ENCODE peak calls at places on chromosomes 2 and 18, in ten cellular contexts. F is mesenteric fat pad; J is foreskin fibroblast; G is AG04450; V is activated naive CD4-positive, alpha-beta T cell treated with anti-CD3 and anti-CD28 coated beads for 36 hours; A is B cell; Q is NT2/D1; Y is sigmoid colon; M is effector CD4-positive, alpha-beta T cell; Z is NCI-H1417. C is an unnamed sample.

GRCh38 chr2:95077893-95078603 is 43.6 kb downstream of the MRPS5 start:
- DNase-seq in F (no peak), J (no peak), G (no peak), V (no peak), A (no peak), Q (no peak), Y (no peak), M (no peak), Z (no peak), C (no peak)

GRCh38 chr2:38876407-38876806 is 631 bp downstream of the MORN2 start:
- DNase-seq in F (no peak), J (peak; percentile 13), G (no peak), V (no peak), A (no peak), Q (no peak), Y (no peak), M (no peak), Z (peak; percentile 10), C (no peak)

GRCh38 chr2:33015421-33016142 is 68.8 kb downstream of the LTBP1 start:
- DNase-seq in F (no peak), J (peak; percentile 95), G (peak; percentile 36), V (no peak), A (no peak), Q (no peak), Y (no peak), M (no peak), Z (no peak), C (peak; percentile 69)

GRCh38 chr2:121284424-121285076 is 452 bp downstream of the TFCP2L1 start:
- DNase-seq in F (no peak), J (no peak), G (no peak), V (no peak), A (no peak), Q (no peak), Y (no peak), M (no peak), Z (peak; percentile 76), C (peak; percentile 35)

GRCh38 chr2:48496867-48497266 is 33.1 kb upstream of the STON1 start:
- DNase-seq in F (no peak), J (no peak), G (no peak), V (no peak), A (no peak), Q (no peak), Y (no peak), M (no peak), Z (no peak), C (peak; percentile 34)

GRCh38 chr18:70288171-70288850 is 534 bp upstream of the SOCS6 start:
- DNase-seq in F (no peak), J (peak; percentile 66), G (no peak), V (peak; percentile 17), A (peak; percentile 2), Q (no peak), Y (peak; percentile 78), M (no peak), Z (no peak), C (peak; percentile 27)

GRCh38 chr2:14684516-14684915 is 52.0 kb downstream of the LRATD1 start:
- DNase-seq in F (no peak), J (no peak), G (no peak), V (no peak), A (no peak), Q (no peak), Y (no peak), M (no peak), Z (no peak), C (no peak)

GRCh38 chr2:74587664-74588277 is 33.3 kb downstream of the DOK1 start:
- DNase-seq in F (no peak), J (peak; percentile 87), G (no peak), V (peak; percentile 79), A (peak; percentile 81), Q (peak; percentile 54), Y (peak; percentile 84), M (peak; percentile 43), Z (peak; percentile 69), C (peak; percentile 71)

GRCh38 chr2:218223046-218223445 is 6.1 kb downstream of the ARPC2 start:
- DNase-seq in F (no peak), J (peak; percentile 17), G (no peak), V (peak; percentile 48), A (no peak), Q (no peak), Y (no peak), M (peak; percentile 24), Z (no peak), C (no peak)

GRCh38 chr2:237968048-237968862 is 1.4 kb downstream of the UBE2F start:
- DNase-seq in F (no peak), J (peak; percentile 87), G (peak; percentile 20), V (peak; percentile 81), A (peak; percentile 76), Q (no peak), Y (peak; percentile 72), M (peak; percentile 23), Z (no peak), C (no peak)

GRCh38 chr18:76098728-76099514 is 396.1 kb downstream of the ZNF516 start:
- DNase-seq in F (no peak), J (no peak), G (no peak), V (no peak), A (no peak), Q (no peak), Y (no peak), M (no peak), Z (no peak), C (no peak)

GRCh38 chr18:8849696-8850095 is 144.3 kb downstream of the MTCL1 start:
- DNase-seq in F (no peak), J (peak; percentile 48), G (no peak), V (no peak), A (no peak), Q (no peak), Y (no peak), M (no peak), Z (no peak), C (no peak)

GRCh38 chr18:4068552-4069158 is 386.5 kb downstream of the DLGAP1 start:
- DNase-seq in F (no peak), J (peak; percentile 51), G (peak; percentile 20), V (peak; percentile 53), A (peak; percentile 27), Q (peak; percentile 32), Y (no peak), M (no peak), Z (peak; percentile 11), C (peak; percentile 41)

GRCh38 chr2:221895366-221896121 is 323.4 kb upstream of the EPHA4 start:
- DNase-seq in F (no peak), J (peak; percentile 44), G (no peak), V (no peak), A (no peak), Q (no peak), Y (no peak), M (no peak), Z (no peak), C (peak; percentile 3)

GRCh38 chr2:50727940-50728339 is 304.0 kb downstream of the NRXN1 start:
- DNase-seq in F (no peak), J (no peak), G (no peak), V (no peak), A (no peak), Q (no peak), Y (no peak), M (no peak), Z (no peak), C (no peak)

GRCh38 chr2:113720167-113720566 is 36.3 kb downstream of the SLC35F5 start:
- DNase-seq in F (no peak), J (peak; percentile 16), G (no peak), V (no peak), A (no peak), Q (no peak), Y (no peak), M (no peak), Z (no peak), C (no peak)

GRCh38 chr2:217806480-217806760 is 196.4 kb downstream of the TNS1 start:
- DNase-seq in F (no peak), J (no peak), G (no peak), V (no peak), A (no peak), Q (no peak), Y (no peak), M (no peak), Z (no peak), C (no peak)

GRCh38 chr2:9998916-9999654 is 44.3 kb upstream of the KLF11 start:
- DNase-seq in F (peak; percentile 84), J (no peak), G (no peak), V (no peak), A (no peak), Q (no peak), Y (peak; percentile 55), M (no peak), Z (no peak), C (no peak)